ENCODE peak calls at places on chromosomes 6 and 20, in five cellular contexts. One of them, this sample, is unnamed.

GRCh38 chr6:84762941-84763396 is 1.4 kb downstream of the TBX18 start:
- DNase-seq in AG04449: no peak
- DNase-seq in choroid plexus epithelial cell: no peak
- DNase-seq in prostate gland: no peak
- DNase-seq in mucosa of descending colon: peak; percentile 54
- DNase-seq in this sample: no peak

GRCh38 chr20:62409935-62410741 is 3.1 kb upstream of the CABLES2 start:
- DNase-seq in AG04449: no peak
- DNase-seq in choroid plexus epithelial cell: peak; percentile 26
- DNase-seq in prostate gland: peak; percentile 46
- DNase-seq in mucosa of descending colon: peak; percentile 84
- DNase-seq in this sample: peak; percentile 36

GRCh38 chr6:1757133-1757532 is 147.4 kb downstream of the FOXC1 start:
- DNase-seq in AG04449: no peak
- DNase-seq in choroid plexus epithelial cell: no peak
- DNase-seq in prostate gland: no peak
- DNase-seq in mucosa of descending colon: no peak
- DNase-seq in this sample: no peak

GRCh38 chr20:22386300-22386623 is 198.1 kb downstream of the FOXA2 start:
- DNase-seq in AG04449: no peak
- DNase-seq in choroid plexus epithelial cell: no peak
- DNase-seq in prostate gland: no peak
- DNase-seq in mucosa of descending colon: no peak
- DNase-seq in this sample: no peak

GRCh38 chr6:6678811-6679210 is 90.3 kb downstream of the LY86 start:
- DNase-seq in AG04449: no peak
- DNase-seq in choroid plexus epithelial cell: no peak
- DNase-seq in prostate gland: no peak
- DNase-seq in mucosa of descending colon: no peak
- DNase-seq in this sample: no peak

GRCh38 chr6:21800948-21801438 is 207.4 kb downstream of the SOX4 start:
- DNase-seq in AG04449: peak; percentile 34
- DNase-seq in choroid plexus epithelial cell: peak; percentile 86
- DNase-seq in prostate gland: no peak
- DNase-seq in mucosa of descending colon: no peak
- DNase-seq in this sample: peak; percentile 62

GRCh38 chr6:125986956-125987617 is 747 bp downstream of the TRMT11 start:
- DNase-seq in AG04449: no peak
- DNase-seq in choroid plexus epithelial cell: peak; percentile 41
- DNase-seq in prostate gland: no peak
- DNase-seq in mucosa of descending colon: no peak
- DNase-seq in this sample: peak; percentile 49

GRCh38 chr20:36035720-36036119 is 67.3 kb downstream of the CNBD2 start:
- DNase-seq in AG04449: no peak
- DNase-seq in choroid plexus epithelial cell: no peak
- DNase-seq in prostate gland: no peak
- DNase-seq in mucosa of descending colon: no peak
- DNase-seq in this sample: peak; percentile 67

GRCh38 chr6:167314180-167314821 is 10.6 kb upstream of the TTLL2 start:
- DNase-seq in AG04449: no peak
- DNase-seq in choroid plexus epithelial cell: no peak
- DNase-seq in prostate gland: no peak
- DNase-seq in mucosa of descending colon: no peak
- DNase-seq in this sample: no peak

GRCh38 chr20:12847862-12848261 is 160.9 kb upstream of the SPTLC3 start:
- DNase-seq in AG04449: no peak
- DNase-seq in choroid plexus epithelial cell: peak; percentile 41
- DNase-seq in prostate gland: no peak
- DNase-seq in mucosa of descending colon: no peak
- DNase-seq in this sample: peak; percentile 45

GRCh38 chr20:4216142-4216735 is 200.9 kb upstream of the RNF24 start:
- DNase-seq in AG04449: peak; percentile 75
- DNase-seq in choroid plexus epithelial cell: no peak
- DNase-seq in prostate gland: no peak
- DNase-seq in mucosa of descending colon: no peak
- DNase-seq in this sample: no peak

GRCh38 chr20:45336530-45337366 is 11.5 kb downstream of the SDC4 start:
- DNase-seq in AG04449: peak; percentile 77
- DNase-seq in choroid plexus epithelial cell: peak; percentile 73
- DNase-seq in prostate gland: no peak
- DNase-seq in mucosa of descending colon: peak; percentile 68
- DNase-seq in this sample: peak; percentile 96

GRCh38 chr6:100460650-100461204 is 4.0 kb downstream of the SIM1 start:
- DNase-seq in AG04449: no peak
- DNase-seq in choroid plexus epithelial cell: no peak
- DNase-seq in prostate gland: no peak
- DNase-seq in mucosa of descending colon: no peak
- DNase-seq in this sample: peak; percentile 26

GRCh38 chr20:11676618-11677289 is 240.9 kb upstream of the BTBD3 start:
- DNase-seq in AG04449: no peak
- DNase-seq in choroid plexus epithelial cell: peak; percentile 68
- DNase-seq in prostate gland: no peak
- DNase-seq in mucosa of descending colon: no peak
- DNase-seq in this sample: peak; percentile 61

GRCh38 chr20:58629213-58629575 is 21.9 kb upstream of the STX16 start:
- DNase-seq in AG04449: no peak
- DNase-seq in choroid plexus epithelial cell: no peak
- DNase-seq in prostate gland: no peak
- DNase-seq in mucosa of descending colon: no peak
- DNase-seq in this sample: no peak

GRCh38 chr20:34522969-34523871 is 7.0 kb downstream of the DYNLRB1 start:
- DNase-seq in AG04449: peak; percentile 29
- DNase-seq in choroid plexus epithelial cell: peak; percentile 79
- DNase-seq in prostate gland: peak; percentile 46
- DNase-seq in mucosa of descending colon: peak; percentile 70
- DNase-seq in this sample: peak; percentile 40

GRCh38 chr6:105769987-105770386 is 316.1 kb upstream of the PRDM1 start:
- DNase-seq in AG04449: no peak
- DNase-seq in choroid plexus epithelial cell: no peak
- DNase-seq in prostate gland: no peak
- DNase-seq in mucosa of descending colon: no peak
- DNase-seq in this sample: peak; percentile 35

GRCh38 chr20:60222497-60222896 is 264.3 kb downstream of the CDH26 start:
- DNase-seq in AG04449: no peak
- DNase-seq in choroid plexus epithelial cell: no peak
- DNase-seq in prostate gland: no peak
- DNase-seq in mucosa of descending colon: no peak
- DNase-seq in this sample: no peak

GRCh38 chr6:117481926-117482239 is 591 bp upstream of the DCBLD1 start:
- DNase-seq in AG04449: no peak
- DNase-seq in choroid plexus epithelial cell: no peak
- DNase-seq in prostate gland: no peak
- DNase-seq in mucosa of descending colon: no peak
- DNase-seq in this sample: no peak

GRCh38 chr20:46073443-46073842 is 16.3 kb downstream of the NCOA5 start:
- DNase-seq in AG04449: no peak
- DNase-seq in choroid plexus epithelial cell: no peak
- DNase-seq in prostate gland: no peak
- DNase-seq in mucosa of descending colon: no peak
- DNase-seq in this sample: peak; percentile 47

GRCh38 chr6:86856937-86857563 is 80.3 kb upstream of the HTR1E start:
- DNase-seq in AG04449: no peak
- DNase-seq in choroid plexus epithelial cell: peak; percentile 64
- DNase-seq in prostate gland: peak; percentile 37
- DNase-seq in mucosa of descending colon: no peak
- DNase-seq in this sample: peak; percentile 68

GRCh38 chr6:106165885-106166485 is 79.8 kb downstream of the PRDM1 start:
- DNase-seq in AG04449: no peak
- DNase-seq in choroid plexus epithelial cell: peak; percentile 82
- DNase-seq in prostate gland: no peak
- DNase-seq in mucosa of descending colon: no peak
- DNase-seq in this sample: peak; percentile 51

GRCh38 chr6:33688006-33688405 is 23.5 kb downstream of the UQCC2 start:
- DNase-seq in AG04449: no peak
- DNase-seq in choroid plexus epithelial cell: no peak
- DNase-seq in prostate gland: no peak
- DNase-seq in mucosa of descending colon: no peak
- DNase-seq in this sample: no peak

GRCh38 chr6:47502920-47503319 is 25.3 kb downstream of the CD2AP start:
- DNase-seq in AG04449: no peak
- DNase-seq in choroid plexus epithelial cell: no peak
- DNase-seq in prostate gland: no peak
- DNase-seq in mucosa of descending colon: no peak
- DNase-seq in this sample: no peak

GRCh38 chr6:43716099-43716498 is 28.5 kb upstream of the MRPS18A start:
- DNase-seq in AG04449: no peak
- DNase-seq in choroid plexus epithelial cell: peak; percentile 58
- DNase-seq in prostate gland: no peak
- DNase-seq in mucosa of descending colon: no peak
- DNase-seq in this sample: no peak

GRCh38 chr20:53434662-53435061 is 159.0 kb downstream of the ZNF217 start:
- DNase-seq in AG04449: no peak
- DNase-seq in choroid plexus epithelial cell: no peak
- DNase-seq in prostate gland: peak; percentile 18
- DNase-seq in mucosa of descending colon: no peak
- DNase-seq in this sample: no peak

GRCh38 chr20:35329435-35330139 is 37.4 kb upstream of the FAM83C start:
- DNase-seq in AG04449: no peak
- DNase-seq in choroid plexus epithelial cell: no peak
- DNase-seq in prostate gland: no peak
- DNase-seq in mucosa of descending colon: no peak
- DNase-seq in this sample: peak; percentile 82

GRCh38 chr6:108714012-108714773 is 134.0 kb upstream of the ARMC2 start:
- DNase-seq in AG04449: no peak
- DNase-seq in choroid plexus epithelial cell: no peak
- DNase-seq in prostate gland: no peak
- DNase-seq in mucosa of descending colon: no peak
- DNase-seq in this sample: peak; percentile 67

DNA sequence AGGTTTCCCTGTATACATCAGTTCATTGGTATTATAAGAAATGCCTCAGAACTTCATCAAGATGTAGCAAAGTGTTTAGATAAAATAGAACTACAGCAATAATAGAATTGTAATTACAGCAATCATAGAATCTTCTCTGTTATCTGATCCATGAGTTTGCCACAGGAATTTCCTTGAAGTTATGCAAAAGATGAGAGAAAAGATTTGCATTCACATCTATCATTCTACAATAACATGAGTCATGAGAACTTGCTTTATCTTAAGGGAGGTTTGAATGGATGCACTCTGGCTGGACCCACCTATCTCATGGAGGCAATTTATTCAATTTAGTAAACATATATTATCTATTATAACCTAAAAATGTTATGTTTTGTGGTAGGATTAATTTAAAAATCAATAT is 329.8 kb upstream of the EPHA7 start:
- DNase-seq in AG04449: no peak
- DNase-seq in choroid plexus epithelial cell: peak; percentile 47
- DNase-seq in prostate gland: no peak
- DNase-seq in mucosa of descending colon: no peak
- DNase-seq in this sample: no peak
- TF ChIP-seq CTCF in AG04449: no peak
- TF ChIP-seq CTCF in choroid plexus epithelial cell: no peak
- TF ChIP-seq CTCF in prostate gland: no peak
- TF ChIP-seq CTCF in mucosa of descending colon: no peak
- TF ChIP-seq CTCF in this sample: no peak

GRCh38 chr20:3000852-3001523 is 42.4 kb upstream of the GNRH2 start:
- DNase-seq in AG04449: peak; percentile 24
- DNase-seq in choroid plexus epithelial cell: peak; percentile 81
- DNase-seq in prostate gland: no peak
- DNase-seq in mucosa of descending colon: no peak
- DNase-seq in this sample: peak; percentile 71
- TF ChIP-seq CTCF in AG04449: peak; percentile 35
- TF ChIP-seq CTCF in choroid plexus epithelial cell: peak; percentile 46
- TF ChIP-seq CTCF in prostate gland: no peak
- TF ChIP-seq CTCF in mucosa of descending colon: no peak
- TF ChIP-seq CTCF in this sample: peak; percentile 40

GRCh38 chr20:8020314-8021079 is 936 bp upstream of the TMX4 start:
- DNase-seq in AG04449: no peak
- DNase-seq in choroid plexus epithelial cell: no peak
- DNase-seq in prostate gland: no peak
- DNase-seq in mucosa of descending colon: no peak
- DNase-seq in this sample: no peak

GRCh38 chr20:8019998-8020247 is 362 bp upstream of the TMX4 start:
- DNase-seq in AG04449: no peak
- DNase-seq in choroid plexus epithelial cell: no peak
- DNase-seq in prostate gland: no peak
- DNase-seq in mucosa of descending colon: no peak
- DNase-seq in this sample: no peak

GRCh38 chr20:8021541-8022269 is 2.1 kb upstream of the TMX4 start:
- DNase-seq in AG04449: no peak
- DNase-seq in choroid plexus epithelial cell: no peak
- DNase-seq in prostate gland: no peak
- DNase-seq in mucosa of descending colon: no peak
- DNase-seq in this sample: no peak

GRCh38 chr20:8019178-8019997 is at the start of gene TMX4:
- DNase-seq in AG04449: peak; percentile 50
- DNase-seq in choroid plexus epithelial cell: peak; percentile 96
- DNase-seq in prostate gland: peak; percentile 98
- DNase-seq in mucosa of descending colon: peak; percentile 99
- DNase-seq in this sample: peak; percentile 95

DNA sequence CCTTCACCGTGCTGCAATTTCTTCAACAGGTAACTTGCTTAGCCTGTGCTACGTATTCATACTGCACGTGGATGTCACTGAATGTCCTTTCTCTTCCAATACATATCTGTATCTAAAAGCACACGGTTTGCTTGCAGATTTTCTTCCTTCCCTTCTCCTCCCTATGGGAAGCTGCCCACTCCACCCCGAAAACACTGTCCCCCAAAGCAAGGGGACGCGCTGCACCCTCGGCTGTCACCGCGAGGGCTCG is 708 bp downstream of the TMX4 start:
- DNase-seq in AG04449: no peak
- DNase-seq in choroid plexus epithelial cell: peak; percentile 41
- DNase-seq in prostate gland: no peak
- DNase-seq in mucosa of descending colon: no peak
- DNase-seq in this sample: peak; percentile 60
- TF ChIP-seq CTCF in AG04449: peak; percentile 4
- TF ChIP-seq CTCF in choroid plexus epithelial cell: no peak
- TF ChIP-seq CTCF in prostate gland: no peak
- TF ChIP-seq CTCF in mucosa of descending colon: peak; percentile 1
- TF ChIP-seq CTCF in this sample: no peak

DNA sequence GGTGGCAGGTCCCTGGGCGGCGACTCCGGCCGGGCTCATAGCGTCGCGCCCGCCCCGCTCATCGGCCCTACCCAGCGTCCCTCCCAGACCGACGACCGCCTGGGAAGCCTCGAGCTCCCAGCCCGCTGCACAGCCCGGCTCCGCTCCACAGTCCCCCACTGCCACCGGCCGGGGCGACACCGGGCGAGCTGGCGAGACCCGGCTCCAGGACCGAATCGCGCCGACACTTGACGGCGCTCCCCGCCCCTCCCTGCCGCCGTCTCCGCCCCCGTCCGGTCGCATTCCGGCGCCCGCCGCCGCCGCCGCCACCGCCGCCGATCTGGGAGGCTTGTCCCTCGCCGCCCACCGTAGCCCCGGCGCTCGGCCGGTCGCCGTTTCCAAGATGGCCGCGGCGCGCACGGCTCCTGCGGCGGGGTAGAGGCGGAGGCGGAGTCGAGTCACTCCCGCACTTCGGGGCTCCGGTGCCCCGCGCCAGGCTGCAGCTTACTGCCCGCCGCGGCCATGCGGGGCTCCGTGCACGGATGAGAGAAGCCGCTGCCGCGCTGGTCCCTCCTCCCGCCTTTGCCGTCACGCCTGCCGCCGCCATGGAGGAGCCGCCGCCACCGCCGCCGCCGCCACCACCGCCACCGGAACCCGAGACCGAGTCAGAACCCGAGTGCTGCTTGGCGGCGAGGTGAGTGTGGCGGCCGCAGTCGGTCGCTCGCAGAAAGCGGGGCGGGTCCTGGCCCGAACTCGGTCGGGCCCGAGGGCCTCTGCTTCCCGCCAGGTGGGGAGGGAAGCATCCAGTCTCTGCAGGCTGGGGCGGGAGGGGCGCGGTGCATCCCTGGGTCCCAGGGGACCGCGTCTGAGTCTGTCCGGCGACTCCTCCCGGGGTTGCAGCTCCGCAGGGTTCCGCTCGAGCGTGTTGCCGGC is at the start of gene MAP3K4:
- DNase-seq in AG04449: no peak
- DNase-seq in choroid plexus epithelial cell: peak; percentile 79
- DNase-seq in prostate gland: peak; percentile 70
- DNase-seq in mucosa of descending colon: peak; percentile 86
- DNase-seq in this sample: peak; percentile 75
- TF ChIP-seq CTCF in AG04449: no peak
- TF ChIP-seq CTCF in choroid plexus epithelial cell: no peak
- TF ChIP-seq CTCF in prostate gland: no peak
- TF ChIP-seq CTCF in mucosa of descending colon: no peak
- TF ChIP-seq CTCF in this sample: no peak

This sample was measured in MCF 10A.